ENCODE peak calls at places on chromosomes 13 and 19, in ten cellular contexts. One of them, this sample, is unnamed.

GRCh38 chr13:78606471-78607408 is 3.4 kb upstream of the POU4F1 start:
- DNase-seq in NCI-H2081: no peak
- DNase-seq in left ventricle myocardium inferior: no peak
- DNase-seq in left lung: no peak
- DNase-seq in bronchial epithelial cell: no peak
- DNase-seq in RWPE1: no peak
- DNase-seq in activated T-cell treated with anti-CD3 and anti-CD28 coated beads, Interleukin-2, amount 50 U/mL, for 1 hour: no peak
- DNase-seq in stimulated activated CD4-positive, alpha-beta T cell treated with anti-CD3 and anti-CD28 coated beads, Interleukin-15, amount 100 ng/mL, for 1 hour: no peak
- DNase-seq in iPS DF 6.9: no peak
- DNase-seq in brain microvascular endothelial cell: no peak
- DNase-seq in this sample: no peak

GRCh38 chr13:32901994-32902780 is 114.0 kb upstream of the KL start:
- DNase-seq in left lung: no peak
- DNase-seq in bronchial epithelial cell: no peak
- DNase-seq in activated T-cell treated with anti-CD3 and anti-CD28 coated beads, Interleukin-2, amount 50 U/mL, for 1 hour: no peak
- DNase-seq in brain microvascular endothelial cell: no peak
- DNase-seq in NCI-H2081: no peak
- DNase-seq in left ventricle myocardium inferior: no peak
- DNase-seq in RWPE1: no peak
- DNase-seq in iPS DF 6.9: no peak
- DNase-seq in stimulated activated CD4-positive, alpha-beta T cell treated with anti-CD3 and anti-CD28 coated beads, Interleukin-15, amount 100 ng/mL, for 1 hour: no peak
- DNase-seq in this sample: no peak

GRCh38 chr19:6126335-6126974 is 9.0 kb upstream of the ACSBG2 start:
- DNase-seq in left lung: no peak
- DNase-seq in brain microvascular endothelial cell: peak; percentile 41
- DNase-seq in bronchial epithelial cell: peak; percentile 76
- DNase-seq in activated T-cell treated with anti-CD3 and anti-CD28 coated beads, Interleukin-2, amount 50 U/mL, for 1 hour: no peak
- DNase-seq in NCI-H2081: peak; percentile 53
- DNase-seq in stimulated activated CD4-positive, alpha-beta T cell treated with anti-CD3 and anti-CD28 coated beads, Interleukin-15, amount 100 ng/mL, for 1 hour: no peak
- DNase-seq in left ventricle myocardium inferior: no peak
- DNase-seq in iPS DF 6.9: no peak
- DNase-seq in RWPE1: peak; percentile 66
- DNase-seq in this sample: peak; percentile 41

GRCh38 chr13:95301135-95301946 is at the start of gene ABCC4:
- DNase-seq in NCI-H2081: peak; percentile 64
- DNase-seq in stimulated activated CD4-positive, alpha-beta T cell treated with anti-CD3 and anti-CD28 coated beads, Interleukin-15, amount 100 ng/mL, for 1 hour: peak; percentile 20
- DNase-seq in left lung: peak; percentile 72
- DNase-seq in iPS DF 6.9: peak; percentile 45
- DNase-seq in bronchial epithelial cell: peak; percentile 29
- DNase-seq in activated T-cell treated with anti-CD3 and anti-CD28 coated beads, Interleukin-2, amount 50 U/mL, for 1 hour: peak; percentile 68
- DNase-seq in brain microvascular endothelial cell: peak; percentile 41
- DNase-seq in RWPE1: peak; percentile 68
- DNase-seq in left ventricle myocardium inferior: peak; percentile 70
- DNase-seq in this sample: peak; percentile 59

GRCh38 chr19:48530044-48530720 is 18.5 kb upstream of the LMTK3 start:
- DNase-seq in stimulated activated CD4-positive, alpha-beta T cell treated with anti-CD3 and anti-CD28 coated beads, Interleukin-15, amount 100 ng/mL, for 1 hour: no peak
- DNase-seq in left lung: no peak
- DNase-seq in bronchial epithelial cell: no peak
- DNase-seq in brain microvascular endothelial cell: no peak
- DNase-seq in RWPE1: no peak
- DNase-seq in left ventricle myocardium inferior: no peak
- DNase-seq in NCI-H2081: no peak
- DNase-seq in iPS DF 6.9: no peak
- DNase-seq in activated T-cell treated with anti-CD3 and anti-CD28 coated beads, Interleukin-2, amount 50 U/mL, for 1 hour: no peak
- DNase-seq in this sample: no peak

GRCh38 chr19:2476451-2477140 is 669 bp downstream of the GADD45B start:
- DNase-seq in activated T-cell treated with anti-CD3 and anti-CD28 coated beads, Interleukin-2, amount 50 U/mL, for 1 hour: peak; percentile 68
- DNase-seq in left lung: peak; percentile 67
- DNase-seq in left ventricle myocardium inferior: peak; percentile 49
- DNase-seq in brain microvascular endothelial cell: peak; percentile 77
- DNase-seq in iPS DF 6.9: no peak
- DNase-seq in NCI-H2081: no peak
- DNase-seq in bronchial epithelial cell: no peak
- DNase-seq in RWPE1: no peak
- DNase-seq in stimulated activated CD4-positive, alpha-beta T cell treated with anti-CD3 and anti-CD28 coated beads, Interleukin-15, amount 100 ng/mL, for 1 hour: peak; percentile 41
- DNase-seq in this sample: peak; percentile 60

GRCh38 chr13:40315416-40316064 is 350.9 kb downstream of the FOXO1 start:
- DNase-seq in NCI-H2081: no peak
- DNase-seq in bronchial epithelial cell: peak; percentile 74
- DNase-seq in iPS DF 6.9: no peak
- DNase-seq in left ventricle myocardium inferior: no peak
- DNase-seq in brain microvascular endothelial cell: no peak
- DNase-seq in left lung: no peak
- DNase-seq in stimulated activated CD4-positive, alpha-beta T cell treated with anti-CD3 and anti-CD28 coated beads, Interleukin-15, amount 100 ng/mL, for 1 hour: peak; percentile 17
- DNase-seq in activated T-cell treated with anti-CD3 and anti-CD28 coated beads, Interleukin-2, amount 50 U/mL, for 1 hour: peak; percentile 47
- DNase-seq in RWPE1: peak; percentile 5
- DNase-seq in this sample: no peak

GRCh38 chr13:21733475-21734311 is 62.8 kb downstream of the FGF9 start:
- DNase-seq in brain microvascular endothelial cell: no peak
- DNase-seq in RWPE1: peak; percentile 26
- DNase-seq in left ventricle myocardium inferior: no peak
- DNase-seq in NCI-H2081: no peak
- DNase-seq in stimulated activated CD4-positive, alpha-beta T cell treated with anti-CD3 and anti-CD28 coated beads, Interleukin-15, amount 100 ng/mL, for 1 hour: no peak
- DNase-seq in bronchial epithelial cell: peak; percentile 67
- DNase-seq in activated T-cell treated with anti-CD3 and anti-CD28 coated beads, Interleukin-2, amount 50 U/mL, for 1 hour: no peak
- DNase-seq in iPS DF 6.9: no peak
- DNase-seq in left lung: no peak
- DNase-seq in this sample: no peak

GRCh38 chr19:18749362-18750231 is 41.5 kb downstream of the COMP start:
- DNase-seq in RWPE1: no peak
- DNase-seq in bronchial epithelial cell: no peak
- DNase-seq in brain microvascular endothelial cell: no peak
- DNase-seq in left lung: no peak
- DNase-seq in NCI-H2081: no peak
- DNase-seq in activated T-cell treated with anti-CD3 and anti-CD28 coated beads, Interleukin-2, amount 50 U/mL, for 1 hour: no peak
- DNase-seq in left ventricle myocardium inferior: no peak
- DNase-seq in iPS DF 6.9: no peak
- DNase-seq in stimulated activated CD4-positive, alpha-beta T cell treated with anti-CD3 and anti-CD28 coated beads, Interleukin-15, amount 100 ng/mL, for 1 hour: no peak
- DNase-seq in this sample: no peak

GRCh38 chr19:33192010-33192409 is 2.1 kb upstream of the LRP3 start:
- DNase-seq in RWPE1: no peak
- DNase-seq in iPS DF 6.9: no peak
- DNase-seq in left lung: no peak
- DNase-seq in left ventricle myocardium inferior: no peak
- DNase-seq in NCI-H2081: no peak
- DNase-seq in bronchial epithelial cell: no peak
- DNase-seq in activated T-cell treated with anti-CD3 and anti-CD28 coated beads, Interleukin-2, amount 50 U/mL, for 1 hour: no peak
- DNase-seq in stimulated activated CD4-positive, alpha-beta T cell treated with anti-CD3 and anti-CD28 coated beads, Interleukin-15, amount 100 ng/mL, for 1 hour: no peak
- DNase-seq in brain microvascular endothelial cell: no peak
- DNase-seq in this sample: no peak

GRCh38 chr13:44174769-44175425 is 198.7 kb upstream of the SERP2 start:
- DNase-seq in stimulated activated CD4-positive, alpha-beta T cell treated with anti-CD3 and anti-CD28 coated beads, Interleukin-15, amount 100 ng/mL, for 1 hour: no peak
- DNase-seq in left ventricle myocardium inferior: no peak
- DNase-seq in RWPE1: no peak
- DNase-seq in iPS DF 6.9: no peak
- DNase-seq in brain microvascular endothelial cell: peak; percentile 56
- DNase-seq in NCI-H2081: no peak
- DNase-seq in activated T-cell treated with anti-CD3 and anti-CD28 coated beads, Interleukin-2, amount 50 U/mL, for 1 hour: no peak
- DNase-seq in left lung: no peak
- DNase-seq in bronchial epithelial cell: peak; percentile 67
- DNase-seq in this sample: peak; percentile 48